ENCODE peak calls at places on chromosomes 12 and 14, in four cellular contexts. F is neural progenitor cell; A is iris pigment epithelial cell; W is effector memory CD8-positive, alpha-beta T cell. M is an unnamed sample.

GRCh38 chr14:68981124-68981523 is 2.0 kb upstream of the ACTN1 start:
- DNase-seq in F (no peak), A (no peak), W (no peak), M (no peak)

GRCh38 chr12:127893875-127894635 is 372.9 kb upstream of the TMEM132C start:
- DNase-seq in F (peak), A (no peak), W (no peak), M (no peak)

GRCh38 chr14:71687115-71687836 is 245.0 kb upstream of the RGS6 start:
- DNase-seq in F (no peak), A (peak), W (no peak), M (no peak)

GRCh38 chr14:105187935-105188524 is 6.9 kb upstream of the NUDT14 start:
- DNase-seq in F (no peak), A (no peak), W (no peak), M (no peak)

GRCh38 chr14:106790189-106791036 is 1264.0 kb downstream of the TMEM121 start:
- DNase-seq in F (peak), A (peak), W (peak), M (no peak)

GRCh38 chr14:70622111-70622712 is 19.5 kb upstream of the TTC9 start:
- DNase-seq in F (peak), A (peak), W (peak), M (no peak)

GRCh38 chr12:34399631-34400422 is 377.5 kb downstream of the ALG10 start:
- DNase-seq in F (no peak), A (no peak), W (no peak), M (no peak)

GRCh38 chr12:48542300-48542928 is 17.0 kb downstream of the OR8S1 start:
- DNase-seq in F (peak), A (peak), W (peak), M (no peak)

GRCh38 chr12:22275847-22276246 is 58.7 kb downstream of the ST8SIA1 start:
- DNase-seq in F (no peak), A (peak), W (no peak), M (no peak)

GRCh38 chr14:31902915-31903646 is 174.0 kb upstream of the ARHGAP5 start:
- DNase-seq in F (no peak), A (no peak), W (no peak), M (no peak)

GRCh38 chr12:24095245-24095644 is 145.8 kb upstream of the SOX5 start:
- DNase-seq in F (no peak), A (no peak), W (no peak), M (no peak)

GRCh38 chr14:65321370-65321875 is 91.1 kb upstream of the FUT8 start:
- DNase-seq in F (no peak), A (no peak), W (no peak), M (peak)

GRCh38 chr14:92254786-92255185 is 68.2 kb upstream of the SLC24A4 start:
- DNase-seq in F (peak), A (peak), W (no peak), M (no peak)

GRCh38 chr12:83985068-83985467 is 927.5 kb downstream of the SLC6A15 start:
- DNase-seq in F (no peak), A (no peak), W (no peak), M (no peak)

GRCh38 chr12:25264015-25264582 is 13.4 kb upstream of the KRAS start:
- DNase-seq in F (peak), A (no peak), W (no peak), M (no peak)

GRCh38 chr14:92923744-92924103 is 774 bp downstream of the CHGA start:
- DNase-seq in F (no peak), A (no peak), W (no peak), M (no peak)

GRCh38 chr12:39441963-39442894 is 691 bp downstream of the KIF21A start:
- DNase-seq in F (peak), A (peak), W (peak), M (no peak)

GRCh38 chr14:31529053-31529452 is 32.2 kb upstream of the NUBPL start:
- DNase-seq in F (no peak), A (peak), W (no peak), M (no peak)

GRCh38 chr12:53298154-53298553 is 1.3 kb upstream of the MYG1 start:
- DNase-seq in F (no peak), A (peak), W (no peak), M (no peak)

GRCh38 chr14:45972416-45972815 is 679.2 kb downstream of the RPL10L start:
- DNase-seq in F (no peak), A (no peak), W (no peak), M (no peak)

GRCh38 chr14:23441076-23441475 is 5.6 kb upstream of the MYH7 start:
- DNase-seq in F (no peak), A (peak), W (no peak), M (no peak)

GRCh38 chr14:36420288-36420687 is 99.7 kb downstream of the NKX2-1 start:
- DNase-seq in F (peak), A (no peak), W (no peak), M (no peak)

GRCh38 chr14:64878775-64879634 is 702 bp downstream of the SPTB start:
- DNase-seq in F (peak), A (no peak), W (no peak), M (no peak)

GRCh38 chr12:50057896-50058670 is 687 bp downstream of the ASIC1 start:
- DNase-seq in F (no peak), A (no peak), W (no peak), M (no peak)

GRCh38 chr12:42946776-42947435 is 357.4 kb upstream of the PRICKLE1 start:
- DNase-seq in F (no peak), A (no peak), W (no peak), M (no peak)

GRCh38 chr12:52903855-52904508 is 894 bp downstream of the KRT8 start:
- DNase-seq in F (peak), A (peak), W (no peak), M (peak)

GRCh38 chr12:119843100-119843499 is 34.0 kb downstream of the CIT start:
- DNase-seq in F (no peak), A (peak), W (no peak), M (no peak)

GRCh38 chr12:40015360-40015759 is 90.5 kb downstream of the SLC2A13 start:
- DNase-seq in F (no peak), A (no peak), W (no peak), M (no peak)

M was measured in GM12878.